ENCODE peak calls at places on chromosomes 16 and 17, in five cellular contexts. P is K562, F is GM12878, E is H1, Y is HepG2. B is an unnamed sample.

GRCh38 chr17:75060434-75061054 is 13.5 kb downstream of the KCTD2 start:
- DNase-seq in Y (no peak), F (no peak), P (no peak), E (no peak), B (no peak)

GRCh38 chr17:17186051-17186450 is 20.1 kb downstream of the PLD6 start:
- DNase-seq in P (no peak), Y (no peak), E (no peak), F (no peak), B (no peak)

GRCh38 chr16:56691885-56692284 is 9.6 kb downstream of the MT1X start:
- DNase-seq in F (no peak), E (no peak), P (no peak), Y (peak), B (peak)

GRCh38 chr16:17301593-17302135 is 169.1 kb downstream of the XYLT1 start:
- DNase-seq in E (no peak), P (no peak), F (peak), Y (no peak), B (no peak)

GRCh38 chr16:492211-492875 is 35.2 kb upstream of the CAPN15 start:
- DNase-seq in F (no peak), E (no peak), Y (no peak), P (no peak), B (no peak)

GRCh38 chr16:79632289-79632688 is 31.8 kb upstream of the MAF start:
- DNase-seq in P (no peak), Y (no peak), F (no peak), E (no peak), B (no peak)

GRCh38 chr16:17452931-17453330 is 17.8 kb downstream of the XYLT1 start:
- DNase-seq in E (no peak), F (no peak), Y (no peak), P (no peak), B (no peak)

GRCh38 chr17:41739661-41740352 is 5.4 kb upstream of the HAP1 start:
- DNase-seq in F (no peak), E (no peak), P (no peak), Y (peak), B (no peak)

GRCh38 chr16:87123356-87124001 is 193.7 kb downstream of the C16orf95 start:
- DNase-seq in P (no peak), E (no peak), F (no peak), Y (no peak), B (no peak)

GRCh38 chr17:32174889-32175288 is 32.6 kb downstream of the RHOT1 start:
- DNase-seq in Y (no peak), E (no peak), P (no peak), F (no peak), B (no peak)

GRCh38 chr17:39702901-39703893 is 3.3 kb downstream of the ERBB2 start:
- DNase-seq in E (no peak), Y (peak), F (peak), P (no peak), B (no peak)

GRCh38 chr16:85420501-85421337 is 192.4 kb upstream of the GSE1 start:
- DNase-seq in Y (peak), P (peak), E (peak), F (no peak), B (peak)

GRCh38 chr17:46264456-46265198 is 30.3 kb upstream of the LRRC37A start:
- DNase-seq in E (no peak), Y (peak), F (no peak), P (no peak), B (peak)

GRCh38 chr16:64225696-64226095 is 896.2 kb downstream of the CDH11 start:
- DNase-seq in F (no peak), P (no peak), E (no peak), Y (no peak), B (no peak)

GRCh38 chr17:50199211-50199633 is 2.2 kb downstream of the COL1A1 start:
- DNase-seq in Y (no peak), E (no peak), P (no peak), F (no peak), B (no peak)

GRCh38 chr17:183021-183420 is 1.6 kb upstream of the DOC2B start:
- DNase-seq in Y (no peak), P (no peak), E (no peak), F (no peak), B (no peak)

GRCh38 chr17:81511800-81512559 is 619 bp downstream of the ACTG1 start:
- DNase-seq in P (no peak), E (no peak), F (no peak), Y (no peak), B (no peak)

GRCh38 chr16:20383106-20384029 is 21.2 kb downstream of the PDILT start:
- DNase-seq in P (peak), F (no peak), Y (peak), E (peak), B (peak)

GRCh38 chr16:73065617-73066313 is 17.8 kb upstream of the ZFHX3 start:
- DNase-seq in E (peak), P (no peak), Y (no peak), F (no peak), B (peak)

GRCh38 chr16:28925386-28926228 is 569 bp upstream of the RABEP2 start:
- DNase-seq in F (no peak), E (no peak), Y (peak), P (peak), B (peak)

GRCh38 chr16:16105646-16106045 is 117.6 kb downstream of the ABCC6 start:
- DNase-seq in P (no peak), E (no peak), F (no peak), Y (no peak), B (no peak)

GRCh38 chr16:81774348-81774747 is 4.7 kb upstream of the PLCG2 start:
- DNase-seq in F (no peak), Y (no peak), E (no peak), P (no peak), B (no peak)

GRCh38 chr16:70430667-70431536 is 8.0 kb downstream of the ST3GAL2 start:
- DNase-seq in Y (peak), P (peak), F (peak), E (no peak), B (peak)

GRCh38 chr16:76897816-76898215 is 293.2 kb upstream of the MON1B start:
- DNase-seq in P (no peak), E (no peak), F (no peak), Y (no peak), B (no peak)

GRCh38 chr17:28065706-28066105 is 23.2 kb downstream of the NLK start:
- DNase-seq in E (no peak), Y (no peak), P (no peak), F (no peak), B (no peak)

GRCh38 chr17:21353326-21354010 is 22.7 kb upstream of the KCNJ12 start:
- DNase-seq in P (no peak), Y (no peak), E (no peak), F (no peak), B (no peak)

GRCh38 chr16:69126221-69126620 is 6.2 kb downstream of the CHTF8 start:
- DNase-seq in E (no peak), P (no peak), F (no peak), Y (no peak), B (no peak)

GRCh38 chr16:4414187-4414909 is 2.0 kb downstream of the CORO7 start:
- DNase-seq in P (no peak), E (no peak), F (peak), Y (no peak), B (no peak)

GRCh38 chr17:65514541-65514940 is 46.9 kb downstream of the AXIN2 start:
- DNase-seq in P (no peak), Y (no peak), F (no peak), E (no peak), B (no peak)

GRCh38 chr16:9092963-9093477 is 1.6 kb downstream of the HAPSTR1 start:
- DNase-seq in E (peak), P (no peak), Y (no peak), F (no peak), B (peak)

GRCh38 chr17:57902800-57903759 is 52.1 kb downstream of the CUEDC1 start:
- DNase-seq in F (peak), P (no peak), Y (peak), E (no peak), B (no peak)

GRCh38 chr16:85555549-85556455 is 57.3 kb upstream of the GSE1 start:
- DNase-seq in E (peak), P (peak), Y (peak), F (no peak), B (peak)

GRCh38 chr16:64711026-64711425 is 410.8 kb downstream of the CDH11 start:
- DNase-seq in E (no peak), Y (no peak), F (no peak), P (no peak), B (no peak)

DNA sequence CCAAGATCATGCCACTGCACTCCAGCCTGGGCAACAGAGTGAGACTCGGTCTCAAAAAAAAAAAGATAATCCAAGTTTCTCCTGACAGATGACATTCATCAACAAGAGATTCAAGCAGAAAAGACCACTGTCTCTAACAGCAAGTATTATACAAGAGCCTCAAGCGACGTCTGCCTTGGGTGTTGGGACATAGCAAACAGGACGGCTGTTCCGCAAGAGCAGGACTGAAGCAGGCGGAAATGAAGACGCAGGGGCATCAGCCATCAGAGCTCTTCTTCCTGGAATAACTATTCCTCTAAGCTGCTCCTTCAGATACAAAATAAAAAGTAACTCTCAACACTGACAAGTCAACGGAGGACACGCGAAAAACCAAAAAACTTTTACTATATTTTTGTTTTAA is 54.0 kb downstream of the ANKRD11 start:
- DNase-seq in P (no peak), F (no peak), Y (no peak), E (no peak), B (no peak)
- H3K4me2 ChIP-seq in P (no peak), F (peak), Y (no peak), E (no peak), B (no peak)

GRCh38 chr16:3050487-3050886 is 4.1 kb downstream of the MMP25 start:
- DNase-seq in F (no peak), Y (no peak), E (no peak), P (no peak), B (no peak)
- H3K4me3 ChIP-seq in F (no peak), Y (no peak), E (no peak), P (no peak), B (no peak)

GRCh38 chr17:63503330-63503685 is 19.9 kb upstream of the KCNH6 start:
- DNase-seq in Y (no peak), E (no peak), P (no peak), F (no peak), B (no peak)
- TF ChIP-seq CREB1 in Y (no peak), E (no peak), P (no peak), F (no peak), B (no peak)

GRCh38 chr17:76467366-76467765 is at the start of gene AANAT:
- DNase-seq in F (no peak), E (peak), P (no peak), Y (no peak), B (no peak)
- H3K4me2 ChIP-seq in F (no peak), E (no peak), P (no peak), Y (peak), B (no peak)